ENCODE peak calls at places on chromosome 9, in five cellular contexts. K, W, O, I and N are unnamed samples.

GRCh38 chr9:3922846-3923245 is 377.0 kb downstream of the GLIS3 start:
- DNase-seq in W (no peak), O (no peak), I (no peak), K (no peak), N (no peak)

GRCh38 chr9:133403766-133404439 is 13.9 kb downstream of the REXO4 start:
- DNase-seq in K (peak), I (no peak), O (no peak), W (peak), N (no peak)

GRCh38 chr9:71762900-71763653 is 5.2 kb downstream of the CEMIP2 start:
- DNase-seq in I (no peak), W (no peak), O (no peak), K (no peak), N (no peak)

GRCh38 chr9:98602839-98603238 is 105.9 kb downstream of the GABBR2 start:
- DNase-seq in W (no peak), O (no peak), K (no peak), I (no peak), N (no peak)

GRCh38 chr9:36598281-36598680 is 25.6 kb downstream of the MELK start:
- DNase-seq in W (no peak), K (no peak), O (no peak), I (no peak), N (no peak)

GRCh38 chr9:79913867-79914266 is 342.1 kb downstream of the TLE4 start:
- DNase-seq in O (no peak), K (no peak), W (no peak), I (no peak), N (no peak)

GRCh38 chr9:110065527-110065926 is 142.4 kb downstream of the C9orf152 start:
- DNase-seq in K (no peak), I (no peak), W (no peak), O (no peak), N (no peak)

GRCh38 chr9:104746798-104747197 is 685 bp upstream of the NIPSNAP3A start:
- DNase-seq in W (no peak), I (no peak), O (no peak), K (no peak), N (no peak)

GRCh38 chr9:137611623-137612609 is 6.4 kb downstream of the ARRDC1 start:
- DNase-seq in K (peak), W (peak), O (no peak), I (no peak), N (no peak)

GRCh38 chr9:109912726-109913460 is 132.9 kb downstream of the PALM2AKAP2 start:
- DNase-seq in I (no peak), W (no peak), K (no peak), O (no peak), N (no peak)

GRCh38 chr9:107158321-107158720 is 124.8 kb upstream of the RAD23B start:
- DNase-seq in W (peak), K (no peak), O (no peak), I (no peak), N (no peak)

GRCh38 chr9:28051559-28051958 is 478.3 kb upstream of the C9orf72 start:
- DNase-seq in I (no peak), W (no peak), K (no peak), O (no peak), N (no peak)

GRCh38 chr9:136544549-136545064 is 1.2 kb downstream of the NOTCH1 start:
- DNase-seq in W (no peak), I (peak), K (peak), O (no peak), N (peak)

GRCh38 chr9:100714372-100715099 is 136.7 kb downstream of the CAVIN4 start:
- DNase-seq in I (peak), O (peak), K (peak), W (no peak), N (peak)

GRCh38 chr9:33157960-33158359 is 9.2 kb downstream of the B4GALT1 start:
- DNase-seq in K (no peak), O (no peak), I (no peak), W (no peak), N (no peak)

GRCh38 chr9:76654575-76654974 is 109.7 kb upstream of the PCA3 start:
- DNase-seq in K (no peak), O (no peak), W (no peak), I (no peak), N (no peak)

GRCh38 chr9:124794902-124795491 is 18.1 kb downstream of the OLFML2A start:
- DNase-seq in O (no peak), W (peak), I (no peak), K (no peak), N (no peak)

GRCh38 chr9:130846487-130847305 is 11.6 kb downstream of the ABL1 start:
- DNase-seq in W (no peak), I (peak), O (no peak), K (no peak), N (no peak)

GRCh38 chr9:131999692-132000551 is 79.7 kb downstream of the MED27 start:
- DNase-seq in K (no peak), W (no peak), I (no peak), O (no peak), N (no peak)

GRCh38 chr9:129624168-129624759 is 1.7 kb upstream of the NTMT1 start:
- DNase-seq in W (no peak), O (peak), I (no peak), K (peak), N (no peak)